ENCODE peak calls at places on chromosomes 2 and 18, in six cellular contexts. One of them, this sample, is unnamed. For H3K4me1, the result is how much of the 10 kb centered on the place peaks cover.

GRCh38 chr18:13464432-13465125 is 246.0 kb downstream of the LDLRAD4 start:
- DNase-seq in pancreas: no peak
- DNase-seq in right lobe of liver: peak
- DNase-seq in SJSA1: no peak
- DNase-seq in colonic mucosa: peak
- DNase-seq in cardiac muscle cell: peak
- DNase-seq in this sample: peak

GRCh38 chr2:45904267-45904921 is 252.9 kb downstream of the PRKCE start:
- DNase-seq in right lobe of liver: no peak
- DNase-seq in SJSA1: no peak
- DNase-seq in cardiac muscle cell: no peak
- DNase-seq in colonic mucosa: no peak
- DNase-seq in pancreas: no peak
- DNase-seq in this sample: no peak

GRCh38 chr2:74548919-74549684 is 4.6 kb downstream of the LOXL3 start:
- DNase-seq in colonic mucosa: peak
- DNase-seq in right lobe of liver: peak
- DNase-seq in pancreas: peak
- DNase-seq in cardiac muscle cell: peak
- DNase-seq in SJSA1: no peak
- DNase-seq in this sample: peak

GRCh38 chr2:23926289-23926749 is 604 bp downstream of the ATAD2B start:
- DNase-seq in colonic mucosa: peak
- DNase-seq in pancreas: no peak
- DNase-seq in cardiac muscle cell: no peak
- DNase-seq in SJSA1: peak
- DNase-seq in right lobe of liver: peak
- DNase-seq in this sample: no peak

GRCh38 chr2:112153179-112153490 is 14.9 kb downstream of the FBLN7 start:
- DNase-seq in SJSA1: no peak
- DNase-seq in right lobe of liver: no peak
- DNase-seq in cardiac muscle cell: no peak
- DNase-seq in pancreas: no peak
- DNase-seq in colonic mucosa: no peak
- DNase-seq in this sample: no peak

GRCh38 chr2:102241616-102242260 is 54.9 kb downstream of the IL1RL2 start:
- DNase-seq in cardiac muscle cell: peak
- DNase-seq in SJSA1: no peak
- DNase-seq in pancreas: no peak
- DNase-seq in colonic mucosa: no peak
- DNase-seq in right lobe of liver: no peak
- DNase-seq in this sample: no peak

GRCh38 chr2:43323810-43324588 is 97.6 kb upstream of the ZFP36L2 start:
- DNase-seq in cardiac muscle cell: no peak
- DNase-seq in pancreas: no peak
- DNase-seq in SJSA1: no peak
- DNase-seq in right lobe of liver: no peak
- DNase-seq in colonic mucosa: no peak
- DNase-seq in this sample: no peak

GRCh38 chr18:37660658-37661057 is 95.1 kb upstream of the CELF4 start:
- DNase-seq in pancreas: no peak
- DNase-seq in colonic mucosa: no peak
- DNase-seq in right lobe of liver: no peak
- DNase-seq in cardiac muscle cell: no peak
- DNase-seq in SJSA1: no peak
- DNase-seq in this sample: no peak

GRCh38 chr2:72561621-72562318 is 264.1 kb downstream of the EXOC6B start:
- DNase-seq in SJSA1: peak
- DNase-seq in right lobe of liver: no peak
- DNase-seq in colonic mucosa: no peak
- DNase-seq in cardiac muscle cell: peak
- DNase-seq in pancreas: no peak
- DNase-seq in this sample: no peak

GRCh38 chr2:23292024-23292423 is 93.0 kb upstream of the KLHL29 start:
- DNase-seq in cardiac muscle cell: no peak
- DNase-seq in colonic mucosa: no peak
- DNase-seq in right lobe of liver: no peak
- DNase-seq in pancreas: no peak
- DNase-seq in SJSA1: no peak
- DNase-seq in this sample: no peak

GRCh38 chr2:150850641-150851040 is 363.2 kb upstream of the RND3 start:
- DNase-seq in cardiac muscle cell: no peak
- DNase-seq in pancreas: no peak
- DNase-seq in right lobe of liver: no peak
- DNase-seq in colonic mucosa: no peak
- DNase-seq in SJSA1: no peak
- DNase-seq in this sample: no peak

GRCh38 chr2:151775057-151775740 is 40.9 kb upstream of the NEB start:
- DNase-seq in SJSA1: no peak
- DNase-seq in pancreas: no peak
- DNase-seq in right lobe of liver: no peak
- DNase-seq in cardiac muscle cell: peak
- DNase-seq in colonic mucosa: no peak
- DNase-seq in this sample: no peak

GRCh38 chr2:53609561-53609960 is 158.0 kb upstream of the CHAC2 start:
- DNase-seq in cardiac muscle cell: no peak
- DNase-seq in pancreas: no peak
- DNase-seq in colonic mucosa: no peak
- DNase-seq in right lobe of liver: no peak
- DNase-seq in SJSA1: no peak
- DNase-seq in this sample: no peak

GRCh38 chr2:3450385-3451031 is 68.8 kb downstream of the ADI1 start:
- DNase-seq in cardiac muscle cell: no peak
- DNase-seq in right lobe of liver: no peak
- DNase-seq in SJSA1: no peak
- DNase-seq in pancreas: no peak
- DNase-seq in colonic mucosa: no peak
- DNase-seq in this sample: no peak

GRCh38 chr18:24429188-24429587 is 2.7 kb downstream of the IMPACT start:
- DNase-seq in SJSA1: no peak
- DNase-seq in pancreas: no peak
- DNase-seq in cardiac muscle cell: no peak
- DNase-seq in right lobe of liver: no peak
- DNase-seq in colonic mucosa: no peak
- DNase-seq in this sample: no peak

GRCh38 chr2:171703574-171704347 is 16.5 kb downstream of the DYNC1I2 start:
- DNase-seq in SJSA1: no peak
- DNase-seq in cardiac muscle cell: peak
- DNase-seq in right lobe of liver: no peak
- DNase-seq in pancreas: no peak
- DNase-seq in colonic mucosa: no peak
- DNase-seq in this sample: no peak

GRCh38 chr18:74534981-74535649 is 815 bp downstream of the CNDP1 start:
- DNase-seq in pancreas: no peak
- DNase-seq in SJSA1: no peak
- DNase-seq in right lobe of liver: peak
- DNase-seq in cardiac muscle cell: no peak
- DNase-seq in colonic mucosa: no peak
- DNase-seq in this sample: no peak

GRCh38 chr18:7317804-7318231 is 86.9 kb downstream of the LRRC30 start:
- DNase-seq in right lobe of liver: no peak
- DNase-seq in cardiac muscle cell: no peak
- DNase-seq in pancreas: no peak
- DNase-seq in colonic mucosa: no peak
- DNase-seq in SJSA1: no peak
- DNase-seq in this sample: no peak

GRCh38 chr18:49677762-49678398 is 116.0 kb downstream of the LIPG start:
- DNase-seq in right lobe of liver: no peak
- DNase-seq in pancreas: no peak
- DNase-seq in colonic mucosa: peak
- DNase-seq in cardiac muscle cell: no peak
- DNase-seq in SJSA1: no peak
- DNase-seq in this sample: no peak

GRCh38 chr2:41941831-41942230 is 106.0 kb upstream of the PKDCC start:
- DNase-seq in pancreas: no peak
- DNase-seq in right lobe of liver: no peak
- DNase-seq in SJSA1: peak
- DNase-seq in cardiac muscle cell: peak
- DNase-seq in colonic mucosa: no peak
- DNase-seq in this sample: no peak

GRCh38 chr2:62718225-62718822 is 12.8 kb downstream of the EHBP1 start:
- DNase-seq in pancreas: no peak
- DNase-seq in SJSA1: no peak
- DNase-seq in right lobe of liver: no peak
- DNase-seq in cardiac muscle cell: no peak
- DNase-seq in colonic mucosa: no peak
- DNase-seq in this sample: no peak

GRCh38 chr2:60539177-60539576 is 14.3 kb downstream of the BCL11A start:
- DNase-seq in right lobe of liver: no peak
- DNase-seq in cardiac muscle cell: no peak
- DNase-seq in SJSA1: no peak
- DNase-seq in pancreas: no peak
- DNase-seq in colonic mucosa: no peak
- DNase-seq in this sample: no peak

GRCh38 chr18:12052866-12053265 is 40.8 kb upstream of the ANKRD62 start:
- DNase-seq in colonic mucosa: no peak
- DNase-seq in cardiac muscle cell: no peak
- DNase-seq in pancreas: no peak
- DNase-seq in SJSA1: no peak
- DNase-seq in right lobe of liver: no peak
- DNase-seq in this sample: no peak

GRCh38 chr2:102581911-102582310 is 37.4 kb upstream of the SLC9A2 start:
- DNase-seq in colonic mucosa: no peak
- DNase-seq in cardiac muscle cell: peak
- DNase-seq in right lobe of liver: no peak
- DNase-seq in pancreas: no peak
- DNase-seq in SJSA1: no peak
- DNase-seq in this sample: no peak

GRCh38 chr2:158512323-158512722 is 55.6 kb downstream of the PKP4 start:
- DNase-seq in right lobe of liver: no peak
- DNase-seq in colonic mucosa: no peak
- DNase-seq in cardiac muscle cell: no peak
- DNase-seq in SJSA1: no peak
- DNase-seq in pancreas: no peak
- DNase-seq in this sample: no peak

GRCh38 chr2:231069379-231070054 is 12.8 kb downstream of the PSMD1 start:
- DNase-seq in colonic mucosa: no peak
- DNase-seq in right lobe of liver: no peak
- DNase-seq in pancreas: no peak
- DNase-seq in SJSA1: no peak
- DNase-seq in cardiac muscle cell: peak
- DNase-seq in this sample: no peak

GRCh38 chr2:76257802-76258201 is 547.1 kb upstream of the GCFC2 start:
- DNase-seq in cardiac muscle cell: no peak
- DNase-seq in SJSA1: no peak
- DNase-seq in pancreas: no peak
- DNase-seq in colonic mucosa: no peak
- DNase-seq in right lobe of liver: no peak
- DNase-seq in this sample: no peak

GRCh38 chr2:201881731-201882130 is 75.4 kb downstream of the CDK15 start:
- DNase-seq in colonic mucosa: no peak
- DNase-seq in pancreas: no peak
- DNase-seq in right lobe of liver: no peak
- DNase-seq in SJSA1: peak
- DNase-seq in cardiac muscle cell: peak
- DNase-seq in this sample: no peak

GRCh38 chr2:201880620-201881381 is 74.5 kb downstream of the CDK15 start:
- DNase-seq in cardiac muscle cell: peak
- DNase-seq in colonic mucosa: no peak
- DNase-seq in SJSA1: no peak
- DNase-seq in pancreas: no peak
- DNase-seq in right lobe of liver: no peak
- DNase-seq in this sample: no peak

GRCh38 chr2:201881382-201881720 is 75.0 kb downstream of the CDK15 start:
- DNase-seq in colonic mucosa: no peak
- DNase-seq in cardiac muscle cell: no peak
- DNase-seq in SJSA1: peak
- DNase-seq in pancreas: no peak
- DNase-seq in right lobe of liver: no peak
- DNase-seq in this sample: no peak

GRCh38 chr2:201882353-201883095 is 76.2 kb downstream of the CDK15 start:
- DNase-seq in SJSA1: peak
- DNase-seq in pancreas: no peak
- DNase-seq in colonic mucosa: no peak
- DNase-seq in right lobe of liver: no peak
- DNase-seq in cardiac muscle cell: peak
- DNase-seq in this sample: no peak

DNA sequence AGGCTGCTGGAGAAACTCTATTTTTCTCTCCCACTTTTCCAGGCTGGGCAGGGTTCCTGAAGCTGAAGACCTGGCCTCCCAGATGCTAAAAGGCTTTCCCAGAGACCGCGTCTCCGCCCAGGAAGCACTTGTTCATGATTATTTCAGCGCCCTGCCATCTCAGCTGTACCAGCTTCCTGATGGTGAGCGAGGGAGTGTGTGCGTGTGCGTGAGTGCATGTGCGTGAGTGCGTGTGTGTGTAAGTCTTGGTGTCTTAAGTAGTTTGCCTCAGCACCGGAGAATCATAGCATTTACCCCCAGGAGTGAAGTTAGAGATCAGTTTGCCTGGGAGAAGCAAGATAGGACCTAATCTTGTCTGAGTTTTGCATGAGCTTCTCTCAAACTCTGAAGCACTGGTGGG is 73.6 kb downstream of the CDK15 start:
- DNase-seq in cardiac muscle cell: no peak
- DNase-seq in right lobe of liver: no peak
- DNase-seq in colonic mucosa: no peak
- DNase-seq in pancreas: no peak
- DNase-seq in SJSA1: no peak
- DNase-seq in this sample: no peak
- H3K4me1 ChIP-seq in cardiac muscle cell: under half
- H3K4me1 ChIP-seq in right lobe of liver: under half
- H3K4me1 ChIP-seq in colonic mucosa: under half
- H3K4me1 ChIP-seq in pancreas: under half
- H3K4me1 ChIP-seq in SJSA1: under half
- H3K4me1 ChIP-seq in this sample: under half

DNA sequence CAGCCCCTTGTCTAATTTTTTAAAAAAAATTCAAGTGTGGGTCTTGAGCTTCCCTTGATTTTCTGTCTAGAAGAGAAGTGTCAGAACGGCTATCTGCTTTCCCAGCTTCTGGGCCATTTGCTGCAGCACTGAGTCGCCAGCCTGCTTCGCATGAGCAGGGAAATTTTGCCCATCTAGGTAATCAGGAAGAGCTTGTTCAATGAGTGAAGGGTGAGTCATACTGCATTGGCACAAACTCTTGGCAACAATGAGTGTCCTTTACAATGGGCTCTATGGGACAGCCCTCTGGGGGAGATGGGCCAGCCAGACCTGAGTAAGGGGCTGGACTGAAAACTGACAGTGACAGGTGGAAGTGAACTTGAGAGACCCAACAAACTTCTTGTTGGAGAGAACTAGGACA is 2.4 kb upstream of the RNF144A start:
- DNase-seq in colonic mucosa: no peak
- DNase-seq in cardiac muscle cell: no peak
- DNase-seq in pancreas: no peak
- DNase-seq in SJSA1: no peak
- DNase-seq in right lobe of liver: no peak
- DNase-seq in this sample: no peak
- H3K4me1 ChIP-seq in colonic mucosa: under half
- H3K4me1 ChIP-seq in cardiac muscle cell: under half
- H3K4me1 ChIP-seq in pancreas: under half
- H3K4me1 ChIP-seq in SJSA1: under half
- H3K4me1 ChIP-seq in right lobe of liver: under half
- H3K4me1 ChIP-seq in this sample: under half

GRCh38 chr2:119691189-119691588 is 12.2 kb downstream of the TMEM177 start:
- DNase-seq in colonic mucosa: no peak
- DNase-seq in right lobe of liver: no peak
- DNase-seq in pancreas: no peak
- DNase-seq in SJSA1: no peak
- DNase-seq in cardiac muscle cell: no peak
- DNase-seq in this sample: no peak
- H3K4me1 ChIP-seq in colonic mucosa: under half
- H3K4me1 ChIP-seq in right lobe of liver: under half
- H3K4me1 ChIP-seq in pancreas: under half
- H3K4me1 ChIP-seq in SJSA1: under half
- H3K4me1 ChIP-seq in cardiac muscle cell: under half
- H3K4me1 ChIP-seq in this sample: under half

GRCh38 chr2:218366621-218367414 is 10.2 kb downstream of the CATIP start:
- DNase-seq in cardiac muscle cell: no peak
- DNase-seq in right lobe of liver: peak
- DNase-seq in pancreas: no peak
- DNase-seq in SJSA1: no peak
- DNase-seq in colonic mucosa: no peak
- DNase-seq in this sample: no peak
- H3K4me1 ChIP-seq in cardiac muscle cell: under half
- H3K4me1 ChIP-seq in right lobe of liver: under half
- H3K4me1 ChIP-seq in pancreas: under half
- H3K4me1 ChIP-seq in SJSA1: under half
- H3K4me1 ChIP-seq in colonic mucosa: under half
- H3K4me1 ChIP-seq in this sample: under half

This sample was measured in lung.